ENCODE peak calls at places on chromosome 9, in nine cellular contexts. K, Q, N, A, L, F, M, G and D are unnamed samples.

GRCh38 chr9:109313351-109313750 is 7.5 kb downstream of the EPB41L4B start:
- DNase-seq in K (no peak), F (no peak), G (no peak), L (no peak), N (no peak), Q (no peak), M (peak; percentile 50), A (no peak), D (no peak)

GRCh38 chr9:125810161-125810560 is 63.0 kb downstream of the PBX3 start:
- DNase-seq in M (no peak), N (no peak), L (no peak), F (no peak), G (peak; percentile 42), Q (no peak), K (no peak), A (no peak), D (no peak)

GRCh38 chr9:90142580-90142979 is 500.0 kb downstream of the DIRAS2 start:
- DNase-seq in G (peak; percentile 53), Q (peak; percentile 18), A (peak; percentile 20), K (peak; percentile 6), M (peak; percentile 35), N (peak; percentile 52), L (peak; percentile 59), F (peak; percentile 21), D (no peak)

GRCh38 chr9:114155263-114155966 is at the start of gene COL27A1:
- DNase-seq in L (peak; percentile 91), F (peak; percentile 19), G (peak; percentile 75), M (peak; percentile 70), N (peak; percentile 67), K (peak; percentile 92), A (peak; percentile 70), Q (no peak), D (no peak)

GRCh38 chr9:28342815-28343338 is 769.6 kb upstream of the C9orf72 start:
- DNase-seq in G (no peak), Q (no peak), M (no peak), N (no peak), F (no peak), A (no peak), K (no peak), L (no peak), D (no peak)

GRCh38 chr9:111037744-111038335 is 430 bp downstream of the LPAR1 start:
- DNase-seq in L (peak; percentile 71), A (no peak), G (peak; percentile 31), Q (no peak), M (peak; percentile 6), K (no peak), N (peak; percentile 42), F (peak; percentile 3), D (no peak)

GRCh38 chr9:85577353-85577952 is 164.3 kb downstream of the AGTPBP1 start:
- DNase-seq in F (no peak), G (peak; percentile 21), Q (no peak), A (no peak), K (no peak), M (no peak), L (no peak), N (no peak), D (no peak)

GRCh38 chr9:135083831-135084230 is 3.6 kb upstream of the OLFM1 start:
- DNase-seq in Q (no peak), M (no peak), N (no peak), G (no peak), A (no peak), L (no peak), K (no peak), F (no peak), D (no peak)

GRCh38 chr9:112532427-112532826 is 45.8 kb downstream of the KIAA1958 start:
- DNase-seq in L (peak; percentile 87), A (no peak), K (no peak), Q (no peak), F (no peak), M (no peak), G (peak; percentile 89), N (no peak), D (no peak)

GRCh38 chr9:3124006-3124405 is 280.1 kb upstream of the PUM3 start:
- DNase-seq in K (no peak), G (no peak), N (no peak), M (no peak), Q (no peak), A (no peak), F (no peak), L (no peak), D (no peak)

GRCh38 chr9:136206602-136207333 is 1.8 kb upstream of the LHX3 start:
- DNase-seq in M (no peak), N (no peak), K (no peak), A (no peak), L (no peak), G (no peak), F (no peak), Q (no peak), D (no peak)
- TF ChIP-seq EZH2 in M (no peak), N (no peak), K (no peak), A (no peak), L (no peak), G (no peak), F (no peak), Q (no peak), D (no peak)

GRCh38 chr9:99966001-99966400 is 59.5 kb downstream of the STX17 start:
- DNase-seq in M (no peak), F (no peak), G (no peak), N (no peak), Q (no peak), A (no peak), K (no peak), L (no peak), D (no peak)

GRCh38 chr9:99964336-99964735 is 57.9 kb downstream of the STX17 start:
- DNase-seq in Q (no peak), A (no peak), M (no peak), K (no peak), N (no peak), G (no peak), F (no peak), L (peak; percentile 17), D (no peak)

GRCh38 chr9:99967457-99967856 is 61.0 kb downstream of the STX17 start:
- DNase-seq in F (no peak), Q (no peak), M (no peak), A (no peak), L (no peak), N (no peak), K (no peak), G (no peak), D (no peak)

GRCh38 chr9:99970481-99970880 is 64.0 kb downstream of the STX17 start:
- DNase-seq in L (no peak), F (no peak), M (no peak), Q (no peak), N (no peak), A (no peak), G (no peak), K (no peak), D (no peak)

DNA sequence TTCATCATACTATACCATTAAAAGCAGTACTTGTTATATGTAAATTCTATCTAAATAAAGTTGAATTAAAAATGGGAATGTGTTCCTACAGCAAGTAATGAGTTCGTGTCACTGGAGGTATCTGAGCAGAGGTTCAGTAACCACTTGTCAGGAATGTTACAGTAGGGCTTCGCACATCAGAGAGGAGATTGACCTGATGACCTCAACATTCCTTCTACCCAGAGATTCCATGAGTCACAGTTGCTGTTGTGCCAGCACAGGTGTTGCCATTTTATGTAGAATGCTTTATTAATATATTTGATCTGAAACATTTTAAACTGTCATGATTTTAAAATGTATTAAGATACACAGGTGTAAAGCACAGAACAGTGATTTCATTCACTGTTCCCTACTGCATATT is 60.3 kb downstream of the STX17 start:
- DNase-seq in Q (no peak), L (no peak), G (peak; percentile 4), K (peak; percentile 18), F (peak; percentile 76), N (peak; percentile 64), M (peak; percentile 69), A (no peak), D (peak; percentile 35)
- H3K36me3 ChIP-seq in Q (no peaks in the 10 kb centered on the region), L (peaks cover 8% of the 10 kb centered on the region), G (no peaks in the 10 kb centered on the region), K (peaks cover 10% of the 10 kb centered on the region), F (no peaks in the 10 kb centered on the region), N (no peaks in the 10 kb centered on the region), M (peaks cover 1% of the 10 kb centered on the region), A (peaks cover 3% of the 10 kb centered on the region), D (peaks cover 5% of the 10 kb centered on the region)

DNA sequence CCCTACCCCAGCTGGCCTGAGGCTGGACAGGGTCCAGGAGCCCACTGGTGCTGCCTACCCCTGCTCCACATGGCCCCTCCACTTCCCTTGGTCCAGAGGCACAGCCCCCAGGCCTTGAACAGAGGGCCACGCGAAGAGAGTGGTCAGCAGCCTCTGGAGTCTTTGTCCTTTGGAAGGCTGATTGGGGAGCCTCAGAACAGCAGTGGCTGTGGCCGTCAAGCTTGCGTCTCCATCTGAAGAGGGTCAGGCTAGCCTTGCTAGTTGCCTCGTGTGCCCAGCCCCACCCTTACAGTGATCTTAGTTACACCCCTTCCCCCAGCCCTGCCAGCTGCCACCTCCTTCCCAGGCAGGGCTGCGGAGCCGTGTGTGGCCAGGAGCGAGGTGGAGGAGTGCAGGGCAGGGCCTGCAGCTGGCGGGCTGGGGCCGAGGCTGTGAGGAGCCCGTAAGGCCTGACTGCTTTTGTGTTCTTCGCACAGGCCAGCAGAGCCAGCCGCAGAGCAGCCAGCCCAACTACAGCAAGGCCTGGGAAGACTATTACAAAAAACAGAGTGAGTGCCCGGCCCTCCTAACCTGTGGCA is 30.1 kb upstream of the PRDM12 start:
- DNase-seq in A (no peak), F (no peak), K (no peak), N (no peak), M (no peak), L (no peak), Q (no peak), G (no peak), D (no peak)
- TF ChIP-seq EZH2 in A (no peak), F (no peak), K (no peak), N (no peak), M (no peak), L (no peak), Q (no peak), G (no peak), D (no peak)

DNA sequence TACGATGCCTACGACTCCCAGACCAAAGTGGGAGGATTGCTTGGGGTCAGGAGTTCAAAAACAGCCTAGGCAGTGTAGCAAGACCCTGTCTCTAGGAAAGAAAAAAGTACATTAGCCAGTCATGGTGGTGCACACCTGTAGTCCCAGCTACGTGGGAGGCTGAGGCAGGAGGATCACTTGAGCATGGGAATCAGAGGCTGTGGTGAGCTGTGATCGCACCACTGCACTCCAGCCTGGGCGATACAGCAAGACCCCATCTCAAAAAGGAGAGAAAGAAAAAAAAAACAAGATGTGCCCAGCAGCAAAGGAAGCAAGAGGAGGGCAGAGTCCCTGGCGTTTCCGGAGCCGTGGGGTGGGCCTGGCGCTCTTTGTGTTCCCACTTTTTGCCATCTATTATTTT is 79.4 kb upstream of the CACNA1B start:
- DNase-seq in Q (no peak), A (no peak), F (no peak), M (no peak), K (no peak), N (no peak), L (no peak), G (no peak), D (no peak)
- H3K36me3 ChIP-seq in Q (peaks cover 23% of the 10 kb centered on the region), A (peaks cover 83% of the 10 kb centered on the region), F (peaks cover 22% of the 10 kb centered on the region), M (peaks cover 26% of the 10 kb centered on the region), K (peaks cover 78% of the 10 kb centered on the region), N (no peaks in the 10 kb centered on the region), L (peaks cover 11% of the 10 kb centered on the region), G (peaks cover 24% of the 10 kb centered on the region), D (peaks cover 49% of the 10 kb centered on the region)